ENCODE peak calls at places on chromosomes 13 and 19, in six cellular contexts. A is retinal pigment epithelial cell, S is breast epithelium, D is IMR-90, F is HCT116, X is cardiac fibroblast. J is an unnamed sample.

GRCh38 chr13:73521970-73522549 is 463.3 kb downstream of the KLF5 start:
- DNase-seq in X (peak), F (no peak), D (peak), S (no peak), A (no peak), J (no peak)

GRCh38 chr13:73514208-73514607 is 455.4 kb downstream of the KLF5 start:
- DNase-seq in X (no peak), F (no peak), D (no peak), A (no peak), S (no peak), J (no peak)

GRCh38 chr19:17086129-17086528 is 10.6 kb downstream of the MYO9B start:
- DNase-seq in A (no peak), S (no peak), X (no peak), D (no peak), F (no peak), J (no peak)

GRCh38 chr13:98222081-98222554 is 45.0 kb upstream of the RNF113B start:
- DNase-seq in X (no peak), S (no peak), A (no peak), F (no peak), D (peak), J (no peak)

GRCh38 chr19:15836595-15837398 is 21.3 kb upstream of the OR10H1 start:
- DNase-seq in A (peak), S (peak), D (peak), F (peak), X (peak), J (peak)

GRCh38 chr13:63680704-63681103 is 2265.1 kb upstream of the PCDH20 start:
- DNase-seq in F (no peak), D (no peak), A (no peak), S (no peak), X (no peak), J (no peak)

GRCh38 chr13:73220966-73221720 is 162.3 kb downstream of the KLF5 start:
- DNase-seq in A (no peak), S (no peak), F (no peak), X (no peak), D (peak), J (no peak)

GRCh38 chr19:970695-971094 is 13.4 kb upstream of the WDR18 start:
- DNase-seq in X (peak), D (no peak), A (no peak), S (no peak), F (no peak), J (no peak)

GRCh38 chr19:33193864-33194362 is at the start of gene LRP3:
- DNase-seq in A (no peak), F (no peak), X (peak), D (peak), S (no peak), J (no peak)

GRCh38 chr13:35144496-35144895 is 202.4 kb downstream of the NBEA start:
- DNase-seq in D (no peak), S (no peak), X (no peak), A (no peak), F (no peak), J (no peak)

GRCh38 chr19:6914321-6914720 is 26.9 kb downstream of the ADGRE1 start:
- DNase-seq in A (no peak), F (no peak), X (no peak), S (no peak), D (no peak), J (no peak)

GRCh38 chr13:34833562-34834182 is 108.4 kb upstream of the NBEA start:
- DNase-seq in X (peak), A (no peak), D (peak), S (no peak), F (peak), J (no peak)

GRCh38 chr19:35755550-35756371 is 1.1 kb downstream of the HSPB6 start:
- DNase-seq in F (no peak), D (peak), X (peak), A (no peak), S (peak), J (no peak)

GRCh38 chr19:53881482-53882390 is at the start of gene PRKCG:
- DNase-seq in D (no peak), S (no peak), X (no peak), F (no peak), A (no peak), J (no peak)

GRCh38 chr13:110944121-110944967 is 29.5 kb upstream of the ANKRD10 start:
- DNase-seq in D (peak), A (peak), X (peak), S (no peak), F (peak), J (peak)

GRCh38 chr13:51266642-51267041 is 44.4 kb downstream of the FAM124A start:
- DNase-seq in A (no peak), D (no peak), F (no peak), X (no peak), S (no peak), J (no peak)
- TF ChIP-seq CTCF in A (no peak), D (no peak), F (no peak), X (no peak), S (no peak), J (no peak)

GRCh38 chr13:76863022-76863421 is 23.2 kb downstream of the KCTD12 start:
- DNase-seq in S (no peak), D (no peak), A (no peak), X (no peak), F (no peak), J (no peak)

GRCh38 chr13:76865109-76865508 is 21.1 kb downstream of the KCTD12 start:
- DNase-seq in F (no peak), S (no peak), A (no peak), D (no peak), X (no peak), J (no peak)

GRCh38 chr13:76864259-76864658 is 21.9 kb downstream of the KCTD12 start:
- DNase-seq in S (no peak), F (no peak), D (no peak), A (no peak), X (no peak), J (no peak)

GRCh38 chr13:76860706-76861105 is 25.5 kb downstream of the KCTD12 start:
- DNase-seq in A (no peak), F (no peak), D (no peak), S (no peak), X (no peak), J (no peak)

DNA sequence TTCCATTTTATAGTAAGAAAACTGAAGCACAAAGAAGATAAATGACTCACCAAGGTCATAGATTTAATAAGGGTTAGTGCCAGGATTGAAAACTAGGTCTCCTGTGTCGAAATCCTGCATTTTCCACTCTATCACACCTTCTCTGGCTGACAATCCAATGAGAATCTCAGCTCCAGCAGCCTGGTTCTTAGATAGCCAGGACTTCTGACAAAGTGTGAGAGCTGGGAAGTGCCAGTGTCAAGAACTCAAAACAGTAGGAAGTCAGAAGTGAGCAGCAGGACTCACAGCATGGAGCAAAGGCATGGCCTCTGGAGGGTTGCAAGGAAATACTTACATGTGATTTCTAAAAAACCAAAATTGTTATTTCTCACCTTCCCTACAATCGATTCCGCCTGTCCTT is 24.3 kb downstream of the KCTD12 start:
- DNase-seq in S (no peak), X (no peak), A (no peak), D (no peak), F (no peak), J (no peak)
- H3K4me3 ChIP-seq in S (no peak), X (no peak), A (no peak), D (no peak), F (no peak), J (no peak)

DNA sequence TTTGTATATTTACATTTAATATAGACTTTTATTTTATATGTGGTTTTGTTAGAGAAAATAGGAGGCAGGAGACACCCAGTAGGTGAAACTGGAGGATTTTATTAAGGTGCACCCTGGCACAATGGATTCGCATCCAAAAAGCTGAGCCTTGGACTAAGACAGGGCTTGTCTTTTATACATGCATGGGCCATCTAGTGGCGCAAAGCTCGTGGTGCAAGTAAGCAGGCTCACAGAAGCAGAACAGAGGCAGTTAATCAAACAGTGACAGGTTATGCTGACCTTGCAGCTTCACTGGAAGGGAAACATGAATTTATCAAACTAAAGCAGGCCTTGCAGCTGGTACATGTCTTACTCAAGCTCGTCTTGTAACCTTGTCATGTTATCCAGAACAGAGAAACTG is 58.8 kb upstream of the ZNF681 start:
- DNase-seq in X (peak), A (no peak), F (peak), D (peak), S (no peak), J (no peak)
- TF ChIP-seq CTCF in X (peak), A (peak), F (peak), D (no peak), S (peak), J (peak)

GRCh38 chr19:47232422-47233211 is 1.6 kb upstream of the BBC3 start:
- DNase-seq in D (peak), S (peak), A (no peak), X (peak), F (no peak), J (no peak)
- H3K4me3 ChIP-seq in D (peak), S (peak), A (peak), X (peak), F (peak), J (peak)

GRCh38 chr19:42276821-42277220 is 7.8 kb downstream of the CIC start:
- DNase-seq in A (no peak), X (no peak), S (no peak), D (no peak), F (no peak), J (no peak)

GRCh38 chr19:42279902-42280760 is 11.1 kb downstream of the CIC start:
- DNase-seq in F (peak), D (peak), X (peak), S (peak), A (peak), J (peak)

GRCh38 chr19:42279148-42279901 is 10.3 kb downstream of the CIC start:
- DNase-seq in S (no peak), A (no peak), D (no peak), F (no peak), X (no peak), J (no peak)

GRCh38 chr19:42276284-42276683 is 7.2 kb downstream of the CIC start:
- DNase-seq in S (no peak), F (no peak), A (no peak), X (no peak), D (no peak), J (no peak)

GRCh38 chr19:42277821-42278809 is 9.1 kb downstream of the CIC start:
- DNase-seq in S (peak), D (no peak), X (no peak), F (no peak), A (no peak), J (no peak)
- TF ChIP-seq CTCF in S (no peak), D (no peak), X (no peak), F (no peak), A (no peak), J (no peak)

GRCh38 chr19:4967738-4968461 is 1.0 kb upstream of the KDM4B start:
- DNase-seq in F (no peak), A (no peak), D (no peak), S (no peak), X (peak), J (no peak)
- H3K4me3 ChIP-seq in F (peak), A (peak), D (peak), S (peak), X (peak), J (peak)

GRCh38 chr19:45404557-45405434 is at the start of gene PPP1R13L:
- DNase-seq in D (peak), F (peak), S (peak), X (peak), A (peak), J (no peak)
- TF ChIP-seq CTCF in D (no peak), F (no peak), S (no peak), X (no peak), A (no peak), J (no peak)

GRCh38 chr13:48162182-48162581 is 67.3 kb upstream of the MED4 start:
- DNase-seq in D (no peak), F (no peak), X (no peak), S (no peak), A (no peak), J (no peak)
- H3K4me3 ChIP-seq in D (no peak), F (no peak), X (no peak), S (no peak), A (no peak), J (no peak)

GRCh38 chr13:37608750-37609339 is 10.3 kb upstream of the POSTN start:
- DNase-seq in A (no peak), S (no peak), F (no peak), D (no peak), X (peak), J (no peak)
- TF ChIP-seq CTCF in A (peak), S (peak), F (no peak), D (peak), X (peak), J (peak)

GRCh38 chr13:106061781-106062180 is 473.7 kb downstream of the EFNB2 start:
- DNase-seq in A (no peak), S (no peak), X (no peak), D (no peak), F (no peak), J (no peak)

DNA sequence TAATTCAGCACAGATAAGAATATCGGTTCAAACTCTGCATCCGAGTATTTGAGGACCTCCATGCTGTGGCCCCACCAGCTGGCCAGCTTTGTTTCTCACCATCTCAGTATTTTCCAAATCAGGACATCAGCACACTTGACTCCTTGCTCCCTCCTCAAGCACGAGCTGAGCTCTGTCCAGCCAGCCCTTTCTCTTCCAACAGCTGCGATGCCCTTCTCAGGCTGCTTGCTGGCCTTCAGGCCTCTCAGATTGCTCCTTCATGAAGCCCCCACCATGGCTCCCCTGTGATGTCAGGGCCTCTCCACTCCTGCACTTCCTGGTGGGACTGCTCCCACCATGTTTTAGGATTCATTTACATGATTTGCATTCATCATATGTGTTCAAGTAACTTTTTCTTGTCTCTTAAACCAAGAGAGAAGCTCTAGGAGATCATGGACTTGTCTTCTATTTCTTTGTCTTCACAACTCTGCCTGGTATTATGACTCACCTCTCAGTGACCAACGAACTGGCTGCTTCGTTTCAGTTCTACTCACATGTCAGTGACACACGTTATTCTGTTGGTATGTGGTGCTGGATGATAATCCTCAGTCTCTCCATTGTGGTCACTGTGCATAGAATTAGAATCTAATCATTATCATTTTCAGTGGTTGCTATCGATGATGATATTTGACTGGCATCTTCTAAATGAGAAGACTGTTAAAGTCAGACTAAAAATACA is 471.7 kb downstream of the EFNB2 start:
- DNase-seq in D (peak), S (no peak), A (peak), F (no peak), X (peak), J (peak)
- H3K4me3 ChIP-seq in D (no peak), S (no peak), A (no peak), F (no peak), X (no peak), J (no peak)

J was measured in AG04450.